ENCODE peak calls at places on chromosomes 16 and 17, in four cellular contexts. One of them, this sample, is unnamed.

GRCh38 chr17:10614536-10615155 is 42.5 kb downstream of the MYH3 start:
- DNase-seq in body of pancreas: no peak
- DNase-seq in MM.1S: peak
- DNase-seq in lower leg skin: no peak
- DNase-seq in this sample: no peak

GRCh38 chr16:73404001-73404400 is 356.1 kb upstream of the ZFHX3 start:
- DNase-seq in body of pancreas: no peak
- DNase-seq in MM.1S: no peak
- DNase-seq in lower leg skin: no peak
- DNase-seq in this sample: no peak

GRCh38 chr16:64771273-64771672 is 350.6 kb downstream of the CDH11 start:
- DNase-seq in body of pancreas: no peak
- DNase-seq in MM.1S: no peak
- DNase-seq in lower leg skin: no peak
- DNase-seq in this sample: no peak

GRCh38 chr16:49660647-49661046 is 195.3 kb downstream of the ZNF423 start:
- DNase-seq in lower leg skin: no peak
- DNase-seq in MM.1S: no peak
- DNase-seq in body of pancreas: no peak
- DNase-seq in this sample: no peak

GRCh38 chr16:89601906-89602272 is 11.6 kb upstream of the DPEP1 start:
- DNase-seq in lower leg skin: no peak
- DNase-seq in body of pancreas: no peak
- DNase-seq in MM.1S: no peak
- DNase-seq in this sample: no peak

GRCh38 chr16:17775061-17775460 is 304.3 kb upstream of the XYLT1 start:
- DNase-seq in body of pancreas: no peak
- DNase-seq in lower leg skin: no peak
- DNase-seq in MM.1S: no peak
- DNase-seq in this sample: no peak

GRCh38 chr17:74646231-74646630 is 22.7 kb upstream of the CD300E start:
- DNase-seq in MM.1S: peak
- DNase-seq in lower leg skin: no peak
- DNase-seq in body of pancreas: no peak
- DNase-seq in this sample: no peak

GRCh38 chr17:64653325-64653984 is 8.7 kb downstream of the SMURF2 start:
- DNase-seq in body of pancreas: no peak
- DNase-seq in MM.1S: no peak
- DNase-seq in lower leg skin: no peak
- DNase-seq in this sample: no peak

GRCh38 chr17:42422958-42423712 is at the start of gene CAVIN1:
- DNase-seq in MM.1S: no peak
- DNase-seq in body of pancreas: peak
- DNase-seq in lower leg skin: peak
- DNase-seq in this sample: peak

GRCh38 chr16:69417537-69418199 is 6.8 kb upstream of the CYB5B start:
- DNase-seq in body of pancreas: no peak
- DNase-seq in MM.1S: no peak
- DNase-seq in lower leg skin: no peak
- DNase-seq in this sample: no peak

GRCh38 chr16:84236671-84237070 is 3.1 kb downstream of the KCNG4 start:
- DNase-seq in lower leg skin: no peak
- DNase-seq in MM.1S: no peak
- DNase-seq in body of pancreas: no peak
- DNase-seq in this sample: no peak

GRCh38 chr17:7882068-7882467 is 6.5 kb upstream of the CHD3 start:
- DNase-seq in MM.1S: no peak
- DNase-seq in lower leg skin: no peak
- DNase-seq in body of pancreas: no peak
- DNase-seq in this sample: no peak

GRCh38 chr17:1143573-1143972 is 36.2 kb downstream of the ABR start:
- DNase-seq in MM.1S: no peak
- DNase-seq in body of pancreas: no peak
- DNase-seq in lower leg skin: no peak
- DNase-seq in this sample: no peak

GRCh38 chr17:76145231-76146052 is 4.4 kb upstream of the FOXJ1 start:
- DNase-seq in MM.1S: peak
- DNase-seq in body of pancreas: no peak
- DNase-seq in lower leg skin: no peak
- DNase-seq in this sample: no peak

GRCh38 chr16:84357191-84357651 is 11.1 kb upstream of the ATP2C2 start:
- DNase-seq in lower leg skin: no peak
- DNase-seq in MM.1S: no peak
- DNase-seq in body of pancreas: no peak
- DNase-seq in this sample: no peak

GRCh38 chr17:9228408-9229159 is 207.3 kb downstream of the NTN1 start:
- DNase-seq in lower leg skin: peak
- DNase-seq in body of pancreas: no peak
- DNase-seq in MM.1S: no peak
- DNase-seq in this sample: peak

GRCh38 chr17:57537524-57538410 is 207.3 kb downstream of the CCDC182 start:
- DNase-seq in lower leg skin: no peak
- DNase-seq in MM.1S: no peak
- DNase-seq in body of pancreas: no peak
- DNase-seq in this sample: no peak

GRCh38 chr17:49194297-49194607 is 16.1 kb downstream of the GNGT2 start:
- DNase-seq in body of pancreas: no peak
- DNase-seq in MM.1S: no peak
- DNase-seq in lower leg skin: no peak
- DNase-seq in this sample: no peak
- H3K4me3 ChIP-seq in body of pancreas: no peak
- H3K4me3 ChIP-seq in MM.1S: no peak
- H3K4me3 ChIP-seq in lower leg skin: no peak
- H3K4me3 ChIP-seq in this sample: no peak

GRCh38 chr17:81398170-81398854 is 3.1 kb downstream of the BAHCC1 start:
- DNase-seq in body of pancreas: no peak
- DNase-seq in lower leg skin: no peak
- DNase-seq in MM.1S: no peak
- DNase-seq in this sample: no peak

GRCh38 chr17:81396722-81397313 is 1.6 kb downstream of the BAHCC1 start:
- DNase-seq in lower leg skin: no peak
- DNase-seq in body of pancreas: no peak
- DNase-seq in MM.1S: no peak
- DNase-seq in this sample: no peak

GRCh38 chr17:81396278-81396721 is 1.0 kb downstream of the BAHCC1 start:
- DNase-seq in lower leg skin: no peak
- DNase-seq in MM.1S: no peak
- DNase-seq in body of pancreas: no peak
- DNase-seq in this sample: no peak

GRCh38 chr17:81398855-81399451 is 3.7 kb downstream of the BAHCC1 start:
- DNase-seq in body of pancreas: no peak
- DNase-seq in lower leg skin: no peak
- DNase-seq in MM.1S: no peak
- DNase-seq in this sample: no peak

GRCh38 chr17:81397314-81398169 is 2.3 kb downstream of the BAHCC1 start:
- DNase-seq in lower leg skin: no peak
- DNase-seq in MM.1S: no peak
- DNase-seq in body of pancreas: peak
- DNase-seq in this sample: no peak
- TF ChIP-seq CTCF in lower leg skin: no peak
- TF ChIP-seq CTCF in MM.1S: no peak
- TF ChIP-seq CTCF in body of pancreas: no peak
- TF ChIP-seq CTCF in this sample: peak

GRCh38 chr17:39674179-39674578 is 5.9 kb downstream of the PNMT start:
- DNase-seq in lower leg skin: no peak
- DNase-seq in MM.1S: no peak
- DNase-seq in body of pancreas: no peak
- DNase-seq in this sample: no peak
- H3K4me3 ChIP-seq in lower leg skin: no peak
- H3K4me3 ChIP-seq in MM.1S: no peak
- H3K4me3 ChIP-seq in body of pancreas: no peak
- H3K4me3 ChIP-seq in this sample: no peak

DNA sequence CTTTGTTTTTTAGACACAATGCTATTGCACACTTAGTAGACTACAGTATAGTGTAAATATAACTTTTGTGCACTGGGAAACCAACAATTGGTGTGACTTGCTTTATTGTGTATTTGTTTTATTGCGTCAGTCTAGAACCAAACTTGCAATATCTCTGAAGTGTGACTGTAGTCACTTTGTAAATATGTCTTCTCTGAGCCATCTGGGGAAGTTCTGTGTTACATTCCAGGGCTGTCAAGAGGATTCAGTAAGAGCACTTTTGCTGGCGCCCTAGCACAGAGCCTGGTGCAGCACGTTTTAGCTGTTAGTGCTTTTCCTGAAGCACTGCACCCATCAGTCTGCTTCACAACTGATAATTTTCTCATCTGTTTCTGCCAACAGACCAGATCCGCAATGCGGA is 73.2 kb downstream of the NT5M start:
- DNase-seq in MM.1S: no peak
- DNase-seq in body of pancreas: no peak
- DNase-seq in lower leg skin: no peak
- DNase-seq in this sample: peak
- TF ChIP-seq CTCF in MM.1S: no peak
- TF ChIP-seq CTCF in body of pancreas: no peak
- TF ChIP-seq CTCF in lower leg skin: no peak
- TF ChIP-seq CTCF in this sample: no peak

DNA sequence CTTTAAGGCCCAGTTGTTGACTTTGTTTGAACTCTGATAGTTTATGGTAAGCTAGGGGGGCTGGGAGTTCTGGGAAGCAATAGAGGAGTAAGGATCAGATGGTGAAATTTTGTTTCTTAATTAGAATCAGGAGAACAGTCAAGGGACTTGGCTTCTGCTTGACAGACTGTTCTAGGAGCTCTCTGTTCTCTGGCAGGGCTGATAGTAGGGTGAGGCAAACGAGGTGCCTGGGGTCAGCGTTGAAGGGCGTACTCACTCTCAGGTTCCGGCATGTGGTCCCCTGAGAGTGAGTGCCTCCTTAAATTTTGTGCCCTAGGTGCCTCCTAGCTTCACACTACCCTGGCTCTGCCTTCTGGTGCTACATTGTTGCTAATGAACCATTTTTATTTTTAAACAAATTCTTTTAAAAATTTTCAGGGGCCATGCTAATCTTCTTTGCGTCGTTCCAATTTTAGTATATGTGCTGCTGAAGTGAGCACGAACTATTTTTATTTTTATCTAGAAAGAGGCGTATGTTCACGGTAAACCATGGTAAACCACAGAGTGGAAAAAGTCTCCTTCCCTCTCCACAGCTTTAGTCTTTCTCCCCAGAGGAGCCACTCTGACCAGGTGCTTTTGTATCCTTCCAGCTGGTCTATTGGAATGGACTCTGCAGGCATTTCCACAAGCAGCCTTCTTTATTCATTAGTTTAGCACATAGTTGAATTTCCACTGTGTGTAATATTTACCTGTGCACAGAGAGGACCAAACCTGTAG is 19.7 kb downstream of the SLC7A6 start:
- DNase-seq in body of pancreas: no peak
- DNase-seq in lower leg skin: peak
- DNase-seq in MM.1S: peak
- DNase-seq in this sample: no peak
- H3K4me3 ChIP-seq in body of pancreas: no peak
- H3K4me3 ChIP-seq in lower leg skin: no peak
- H3K4me3 ChIP-seq in MM.1S: peak
- H3K4me3 ChIP-seq in this sample: no peak

GRCh38 chr17:68463211-68463990 is 6.1 kb upstream of the WIPI1 start:
- DNase-seq in MM.1S: no peak
- DNase-seq in body of pancreas: no peak
- DNase-seq in lower leg skin: no peak
- DNase-seq in this sample: no peak
- TF ChIP-seq CTCF in MM.1S: no peak
- TF ChIP-seq CTCF in body of pancreas: no peak
- TF ChIP-seq CTCF in lower leg skin: no peak
- TF ChIP-seq CTCF in this sample: no peak